ENCODE peak calls at places on chromosomes 5 and 9, in six cellular contexts. F is omental fat pad, J is PC-3, L is NB4, D is neural crest cell, T is osteocyte. K is an unnamed sample.

GRCh38 chr5:43049216-43049615 is 9.1 kb upstream of the ANXA2R start:
- DNase-seq in F (no peak), J (no peak), L (no peak), D (no peak), T (peak), K (no peak)

GRCh38 chr9:115353681-115354080 is 235.7 kb upstream of the TNC start:
- DNase-seq in F (no peak), J (peak), L (no peak), D (no peak), T (no peak), K (no peak)

GRCh38 chr9:132018957-132019405 is 60.7 kb downstream of the MED27 start:
- DNase-seq in F (no peak), J (no peak), L (no peak), D (no peak), T (no peak), K (no peak)

GRCh38 chr5:126335871-126336270 is 87.3 kb upstream of the GRAMD2B start:
- DNase-seq in F (no peak), J (no peak), L (no peak), D (no peak), T (no peak), K (no peak)

GRCh38 chr5:28779161-28779754 is 1740.9 kb upstream of the CDH9 start:
- DNase-seq in F (no peak), J (peak), L (peak), D (no peak), T (no peak), K (no peak)

GRCh38 chr5:54593809-54594208 is 76.2 kb downstream of the SNX18 start:
- DNase-seq in F (no peak), J (no peak), L (no peak), D (no peak), T (no peak), K (no peak)

GRCh38 chr5:102542064-102542463 is 43.3 kb upstream of the SLCO6A1 start:
- DNase-seq in F (no peak), J (no peak), L (no peak), D (no peak), T (no peak), K (no peak)

GRCh38 chr5:132294728-132295504 is 722 bp downstream of the SLC22A4 start:
- DNase-seq in F (peak), J (peak), L (peak), D (no peak), T (peak), K (peak)

GRCh38 chr5:178349607-178350353 is 117.2 kb upstream of the PHYKPL start:
- DNase-seq in F (no peak), J (no peak), L (no peak), D (no peak), T (no peak), K (no peak)

GRCh38 chr9:7210854-7211637 is 453.3 kb downstream of the KDM4C start:
- DNase-seq in F (no peak), J (no peak), L (no peak), D (no peak), T (peak), K (no peak)

GRCh38 chr5:56190500-56190899 is 42.6 kb downstream of the ANKRD55 start:
- DNase-seq in F (no peak), J (peak), L (no peak), D (no peak), T (no peak), K (no peak)

GRCh38 chr9:72554221-72554641 is 32.8 kb downstream of the TMC1 start:
- DNase-seq in F (no peak), J (peak), L (no peak), D (no peak), T (no peak), K (no peak)

GRCh38 chr9:98310752-98311392 is 55.4 kb upstream of the TBC1D2 start:
- DNase-seq in F (no peak), J (no peak), L (peak), D (no peak), T (no peak), K (no peak)

GRCh38 chr9:121822093-121823085 is 171.0 kb downstream of the DAB2IP start:
- DNase-seq in F (no peak), J (no peak), L (no peak), D (no peak), T (peak), K (no peak)

GRCh38 chr5:15105799-15106393 is 234.3 kb upstream of the ANKH start:
- DNase-seq in F (no peak), J (peak), L (peak), D (peak), T (no peak), K (peak)

GRCh38 chr9:83505282-83505681 is 32.9 kb downstream of the FRMD3 start:
- DNase-seq in F (no peak), J (no peak), L (no peak), D (no peak), T (no peak), K (no peak)

GRCh38 chr9:16461231-16461840 is 409.1 kb downstream of the BNC2 start:
- DNase-seq in F (no peak), J (no peak), L (no peak), D (no peak), T (no peak), K (peak)

GRCh38 chr5:31149072-31149471 is 44.4 kb upstream of the CDH6 start:
- DNase-seq in F (no peak), J (no peak), L (peak), D (no peak), T (no peak), K (no peak)

GRCh38 chr9:73151653-73152382 is at the start of gene ANXA1:
- DNase-seq in F (no peak), J (peak), L (peak), D (no peak), T (no peak), K (no peak)

GRCh38 chr9:125258832-125259534 is 2.6 kb upstream of the GAPVD1 start:
- DNase-seq in F (no peak), J (peak), L (peak), D (no peak), T (no peak), K (no peak)

DNA sequence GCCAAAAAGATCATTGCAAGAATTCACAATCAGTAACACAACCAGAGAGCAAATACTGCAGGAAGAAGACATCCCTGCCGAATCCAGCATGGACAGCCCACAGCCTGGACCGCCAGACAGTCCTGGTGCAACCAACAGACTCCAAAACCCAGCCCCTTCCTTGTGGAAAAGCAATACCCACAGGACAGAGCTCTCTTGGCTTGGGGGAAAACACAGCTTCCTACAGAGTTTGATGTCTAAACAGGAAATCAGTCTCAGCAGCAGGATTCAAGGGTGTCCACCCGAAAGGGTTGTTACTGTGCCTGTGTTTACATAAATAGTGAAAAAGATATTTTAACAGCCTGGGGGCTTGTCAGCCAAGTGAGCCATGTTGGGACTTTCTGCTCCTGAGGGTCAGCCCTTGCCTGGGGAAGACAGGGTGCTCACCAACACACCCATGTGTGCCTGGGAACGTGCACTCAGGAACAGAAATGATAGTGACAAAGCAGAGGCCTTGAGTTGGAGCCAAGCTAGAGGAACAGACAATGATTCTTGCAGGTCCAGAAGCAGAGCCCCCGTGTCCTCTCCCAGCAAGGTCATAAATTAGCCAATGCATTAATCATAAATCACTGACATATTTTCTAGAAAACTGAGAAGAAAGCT is 106.1 kb downstream of the SEMA5A start:
- DNase-seq in F (no peak), J (peak), L (no peak), D (no peak), T (no peak), K (no peak)
- TF ChIP-seq CTCF in F (no peak), J (no peak), L (no peak), D (no peak), T (no peak), K (no peak)

GRCh38 chr5:152593388-152593787 is 188.3 kb upstream of the NMUR2 start:
- DNase-seq in F (no peak), J (no peak), L (peak), D (no peak), T (no peak), K (peak)
- TF ChIP-seq CTCF in F (no peak), J (peak), L (peak), D (peak), T (no peak), K (peak)

DNA sequence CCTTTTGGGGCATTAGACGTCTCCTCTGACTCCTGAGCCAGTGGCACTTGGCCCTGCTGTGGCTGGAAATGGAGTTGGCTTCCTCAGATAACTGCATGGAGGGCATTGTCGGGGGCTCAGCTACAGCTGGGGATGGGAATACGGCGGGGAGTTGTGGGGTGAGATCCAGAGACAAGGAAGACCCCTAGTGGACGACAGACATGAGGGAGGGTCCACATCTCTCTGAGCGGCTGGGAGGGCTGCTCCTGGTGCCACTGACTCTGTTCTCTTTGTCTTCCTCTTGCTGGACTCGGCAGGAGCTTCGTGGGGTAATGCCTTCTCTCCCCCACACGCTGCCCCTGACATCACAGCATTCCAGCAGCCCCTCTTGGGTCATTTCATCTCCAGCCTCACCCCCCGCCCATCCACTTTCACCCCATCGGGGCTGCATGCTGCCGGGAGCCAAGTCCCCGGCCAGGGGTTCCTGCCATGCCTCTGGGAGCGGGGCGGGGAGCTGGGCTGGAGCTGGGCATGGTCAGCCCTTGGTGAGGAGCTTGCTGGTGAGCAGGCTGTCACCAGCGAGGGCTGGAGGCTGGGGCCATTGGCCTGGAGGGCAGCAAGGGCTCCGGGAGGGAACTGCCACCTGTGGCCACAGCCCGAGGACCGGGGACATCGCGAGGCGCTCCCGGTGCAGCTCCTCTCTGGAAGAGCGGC is 172.3 kb downstream of the CACNA1B start:
- DNase-seq in F (no peak), J (no peak), L (no peak), D (no peak), T (peak), K (no peak)
- TF ChIP-seq CTCF in F (no peak), J (no peak), L (no peak), D (no peak), T (no peak), K (no peak)

GRCh38 chr9:21968331-21969010 is 25.7 kb downstream of the CDKN2A start:
- DNase-seq in F (no peak), J (no peak), L (no peak), D (no peak), T (no peak), K (no peak)
- TF ChIP-seq CTCF in F (no peak), J (no peak), L (no peak), D (peak), T (no peak), K (no peak)

GRCh38 chr9:133540336-133541025 is 6.0 kb downstream of the ADAMTSL2 start:
- DNase-seq in F (no peak), J (no peak), L (peak), D (no peak), T (no peak), K (peak)
- TF ChIP-seq CTCF in F (no peak), J (no peak), L (peak), D (no peak), T (no peak), K (peak)

GRCh38 chr5:1950096-1950707 is 67.5 kb upstream of the IRX4 start:
- DNase-seq in F (no peak), J (no peak), L (no peak), D (no peak), T (no peak), K (no peak)

GRCh38 chr5:1950708-1951103 is 68.0 kb upstream of the IRX4 start:
- DNase-seq in F (no peak), J (no peak), L (peak), D (no peak), T (no peak), K (no peak)

GRCh38 chr5:1951165-1951816 is 68.6 kb upstream of the IRX4 start:
- DNase-seq in F (no peak), J (no peak), L (no peak), D (no peak), T (no peak), K (no peak)

GRCh38 chr5:1952021-1952420 is 69.3 kb upstream of the IRX4 start:
- DNase-seq in F (no peak), J (no peak), L (no peak), D (no peak), T (no peak), K (no peak)

DNA sequence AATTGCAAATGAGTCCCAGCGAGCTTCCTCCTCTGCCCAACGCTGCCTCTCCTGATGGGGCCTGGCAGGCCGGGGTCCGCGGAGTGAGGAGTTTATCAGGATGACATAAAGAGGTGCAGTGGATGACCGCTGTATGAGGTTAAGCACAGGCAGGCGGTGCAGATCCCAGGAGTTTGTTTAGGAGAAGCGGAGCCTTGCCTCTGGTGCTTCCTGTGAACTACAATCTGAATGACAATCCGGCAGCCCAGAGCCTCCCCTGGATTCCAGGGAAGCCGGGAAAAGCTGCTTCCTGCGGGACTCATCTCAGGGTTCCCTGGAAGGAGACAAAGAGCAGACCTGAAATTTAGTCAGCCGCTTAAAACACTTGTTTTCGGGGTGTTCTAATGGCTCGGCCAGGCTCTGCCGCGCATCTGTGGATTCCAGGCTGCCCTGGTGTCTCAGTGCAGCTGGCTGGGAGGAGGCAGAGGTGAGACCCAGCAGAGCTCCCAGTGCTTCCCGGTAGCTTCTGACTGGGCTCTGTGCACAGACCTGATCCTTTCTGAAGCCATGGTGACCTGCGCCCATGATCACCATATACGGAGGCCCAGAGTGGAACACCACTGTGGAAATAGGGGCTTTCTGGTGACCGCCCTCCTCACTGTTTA is 69.9 kb upstream of the IRX4 start:
- DNase-seq in F (no peak), J (no peak), L (no peak), D (peak), T (peak), K (no peak)
- TF ChIP-seq CTCF in F (no peak), J (no peak), L (no peak), D (peak), T (no peak), K (no peak)

DNA sequence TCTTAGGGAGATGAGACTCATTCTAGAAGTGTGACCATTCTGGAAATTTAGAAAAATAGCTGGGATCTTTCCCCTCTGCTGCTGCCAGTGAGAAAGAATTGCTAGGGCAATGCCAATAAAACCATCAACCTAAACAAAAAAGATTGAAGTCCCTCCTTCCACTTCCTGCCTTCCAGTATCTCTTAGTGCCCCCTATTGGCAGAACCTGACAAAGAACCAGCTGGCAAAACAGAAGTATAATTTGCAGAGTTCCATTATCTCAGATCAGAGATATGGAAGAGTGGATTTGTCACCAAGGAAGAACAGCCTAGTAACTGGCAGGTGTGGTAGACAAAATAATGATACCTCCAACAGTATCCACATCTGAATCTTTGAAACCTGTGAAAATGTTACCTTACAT is 13.8 kb upstream of the PLCXD3 start:
- DNase-seq in F (no peak), J (peak), L (peak), D (no peak), T (no peak), K (peak)
- TF ChIP-seq CTCF in F (no peak), J (peak), L (peak), D (peak), T (no peak), K (peak)

DNA sequence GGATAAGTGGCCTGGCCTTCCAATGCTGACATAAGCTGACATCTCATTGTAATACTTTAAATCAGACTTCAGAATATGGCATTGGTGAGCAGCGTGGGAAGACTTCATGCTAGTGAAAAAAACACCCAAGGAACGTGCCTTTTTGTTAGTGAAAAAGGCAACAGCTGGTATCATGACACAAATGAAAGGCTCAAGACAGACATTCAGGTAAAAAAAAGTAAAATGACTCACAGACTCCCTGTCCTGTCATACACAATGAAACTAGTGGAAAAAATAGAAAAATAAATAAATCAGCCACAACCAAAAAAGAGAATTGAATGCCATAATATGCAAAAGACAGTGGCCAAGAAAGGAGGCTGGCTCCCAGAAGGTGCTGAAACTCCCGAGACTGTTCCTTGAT is 24.4 kb upstream of the PPP1R2B start:
- DNase-seq in F (no peak), J (no peak), L (no peak), D (no peak), T (no peak), K (peak)
- TF ChIP-seq CTCF in F (no peak), J (no peak), L (no peak), D (no peak), T (no peak), K (no peak)

GRCh38 chr9:95808001-95808400 is 67.5 kb upstream of the ERCC6L2 start:
- DNase-seq in F (no peak), J (peak), L (no peak), D (no peak), T (no peak), K (peak)

GRCh38 chr9:95807326-95807947 is 68.1 kb upstream of the ERCC6L2 start:
- DNase-seq in F (no peak), J (no peak), L (no peak), D (no peak), T (no peak), K (peak)

GRCh38 chr9:95809686-95810085 is 65.8 kb upstream of the ERCC6L2 start:
- DNase-seq in F (no peak), J (no peak), L (no peak), D (no peak), T (no peak), K (no peak)

GRCh38 chr9:95810814-95811213 is 64.7 kb upstream of the ERCC6L2 start:
- DNase-seq in F (no peak), J (no peak), L (no peak), D (no peak), T (no peak), K (no peak)

DNA sequence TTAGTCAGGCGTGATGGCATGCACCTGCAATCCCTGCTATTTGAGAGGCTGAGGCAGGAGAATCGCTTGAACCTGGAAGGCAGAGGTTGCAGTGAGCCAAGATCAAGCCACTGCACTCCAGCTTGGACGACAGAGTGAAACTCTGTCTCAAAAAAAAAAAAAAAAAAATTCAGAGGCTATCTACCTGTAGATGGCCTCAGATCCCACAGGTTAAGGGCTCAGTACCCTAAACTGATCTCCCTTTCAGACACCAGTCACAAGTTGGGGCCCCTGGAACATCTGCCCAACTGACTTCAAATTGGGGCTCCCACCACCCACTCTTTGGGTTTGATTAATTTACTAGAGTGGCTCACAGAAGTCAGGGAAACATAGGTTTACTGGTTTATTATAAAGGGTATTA is 65.4 kb upstream of the ERCC6L2 start:
- DNase-seq in F (no peak), J (no peak), L (no peak), D (no peak), T (no peak), K (peak)
- TF ChIP-seq CTCF in F (no peak), J (no peak), L (no peak), D (no peak), T (no peak), K (no peak)

DNA sequence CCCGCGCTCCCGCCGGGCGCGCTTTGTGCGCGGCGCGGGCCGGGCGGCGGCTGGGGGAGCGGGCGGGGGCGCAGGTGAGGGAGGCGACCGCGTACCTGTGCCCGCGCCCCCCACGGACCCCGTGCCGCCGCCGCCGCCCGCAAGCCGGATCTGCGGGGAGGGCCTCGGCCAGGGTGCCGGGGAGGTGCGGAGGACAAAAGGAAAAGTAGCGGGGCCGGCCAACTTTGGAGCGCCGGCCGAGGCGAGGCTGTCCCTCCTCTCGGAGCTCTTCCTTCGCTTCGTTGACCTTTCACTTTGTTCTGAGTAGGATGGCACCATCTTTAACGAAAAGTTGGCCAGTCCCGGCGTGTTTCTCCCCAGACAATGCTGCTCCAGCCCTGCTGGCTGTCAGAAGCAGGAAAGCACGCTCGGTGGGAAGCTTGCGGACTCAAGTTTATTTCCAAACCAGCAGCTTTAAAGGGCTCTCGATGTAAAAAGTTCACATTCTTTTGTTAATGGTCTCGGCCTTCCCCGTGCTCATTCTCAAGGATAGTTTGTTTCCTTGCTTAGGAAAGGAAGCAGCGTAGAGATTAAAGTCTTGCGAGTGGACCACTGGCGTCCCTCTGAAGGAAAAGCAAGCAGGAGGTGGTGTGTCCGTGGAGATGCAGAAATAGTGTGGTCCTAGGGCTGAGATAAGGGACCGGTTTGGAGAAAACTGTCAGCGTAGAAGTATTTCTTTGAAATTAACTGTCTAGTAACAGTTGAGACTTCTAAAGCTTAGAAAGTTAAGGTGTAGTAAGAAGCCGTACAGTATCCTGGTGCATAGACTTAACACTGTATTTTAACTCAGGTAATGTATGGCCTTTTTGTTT is 660 bp downstream of the EHMT1 start:
- DNase-seq in F (no peak), J (peak), L (peak), D (peak), T (no peak), K (peak)
- TF ChIP-seq CTCF in F (no peak), J (no peak), L (no peak), D (no peak), T (no peak), K (no peak)